ENCODE peak calls at places on chromosomes 5 and 9, in four cellular contexts. One of them, this sample, is unnamed.

GRCh38 chr9:116587919-116588318 is 99.2 kb upstream of the TRIM32 start:
- DNase-seq in fibroblast of pulmonary artery: no peak
- DNase-seq in heart left ventricle: no peak
- DNase-seq in GM12865: no peak
- DNase-seq in this sample: peak; percentile 22

GRCh38 chr9:20624201-20625002 is 2.1 kb upstream of the MLLT3 start:
- DNase-seq in heart left ventricle: peak; percentile 34
- DNase-seq in fibroblast of pulmonary artery: peak; percentile 87
- DNase-seq in GM12865: peak; percentile 84
- DNase-seq in this sample: peak; percentile 69

GRCh38 chr5:98187945-98188344 is 585.5 kb upstream of the RGMB start:
- DNase-seq in fibroblast of pulmonary artery: peak; percentile 11
- DNase-seq in GM12865: no peak
- DNase-seq in heart left ventricle: no peak
- DNase-seq in this sample: peak; percentile 51

GRCh38 chr5:72433520-72433919 is 73.7 kb downstream of the ZNF366 start:
- DNase-seq in heart left ventricle: no peak
- DNase-seq in GM12865: no peak
- DNase-seq in fibroblast of pulmonary artery: peak; percentile 48
- DNase-seq in this sample: peak; percentile 30

GRCh38 chr5:101429241-101429640 is 526.2 kb upstream of the ST8SIA4 start:
- DNase-seq in GM12865: no peak
- DNase-seq in fibroblast of pulmonary artery: peak; percentile 13
- DNase-seq in heart left ventricle: no peak
- DNase-seq in this sample: peak; percentile 34

GRCh38 chr5:92944903-92945629 is 636.0 kb downstream of the NR2F1-AS1 start:
- DNase-seq in GM12865: no peak
- DNase-seq in heart left ventricle: no peak
- DNase-seq in fibroblast of pulmonary artery: peak; percentile 89
- DNase-seq in this sample: peak; percentile 73

GRCh38 chr9:72895122-72895521 is 57.7 kb downstream of the ALDH1A1 start:
- DNase-seq in GM12865: no peak
- DNase-seq in heart left ventricle: no peak
- DNase-seq in fibroblast of pulmonary artery: no peak
- DNase-seq in this sample: no peak

GRCh38 chr9:89885156-89885555 is 280.3 kb downstream of the GADD45G start:
- DNase-seq in GM12865: no peak
- DNase-seq in fibroblast of pulmonary artery: no peak
- DNase-seq in heart left ventricle: no peak
- DNase-seq in this sample: no peak

GRCh38 chr9:81596671-81597426 is 92.5 kb downstream of the TLE1 start:
- DNase-seq in heart left ventricle: no peak
- DNase-seq in GM12865: no peak
- DNase-seq in fibroblast of pulmonary artery: peak; percentile 38
- DNase-seq in this sample: no peak

GRCh38 chr5:82684659-82685058 is 392.5 kb downstream of the TMEM167A start:
- DNase-seq in fibroblast of pulmonary artery: no peak
- DNase-seq in heart left ventricle: no peak
- DNase-seq in GM12865: no peak
- DNase-seq in this sample: no peak

GRCh38 chr9:89796606-89797005 is 191.8 kb downstream of the GADD45G start:
- DNase-seq in fibroblast of pulmonary artery: no peak
- DNase-seq in heart left ventricle: no peak
- DNase-seq in GM12865: no peak
- DNase-seq in this sample: no peak

DNA sequence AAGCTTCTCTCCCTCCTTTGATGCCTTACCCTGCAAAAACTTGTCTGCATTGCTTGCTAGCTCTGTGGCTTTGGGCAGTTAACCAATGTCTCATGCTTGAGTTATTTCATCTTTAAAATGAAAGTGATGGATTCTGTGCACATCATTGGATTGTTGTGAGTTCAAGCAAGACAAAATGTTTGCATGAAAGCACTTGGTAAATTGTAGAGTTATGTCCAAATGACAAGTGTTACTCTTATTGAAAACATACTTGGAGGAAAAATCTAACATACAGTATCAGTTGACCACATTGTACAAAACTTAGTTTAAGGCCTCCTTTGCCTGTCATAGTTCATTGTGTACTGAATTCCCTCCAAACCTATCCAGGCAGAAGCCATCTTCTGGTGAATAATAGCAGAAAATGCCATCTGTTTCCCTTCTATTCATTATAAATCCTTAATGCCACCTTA is 30.0 kb downstream of the TGFBR1 start:
- DNase-seq in GM12865: peak; percentile 10
- DNase-seq in heart left ventricle: no peak
- DNase-seq in fibroblast of pulmonary artery: peak; percentile 22
- DNase-seq in this sample: peak; percentile 73
- TF ChIP-seq CTCF in GM12865: no peak
- TF ChIP-seq CTCF in heart left ventricle: no peak
- TF ChIP-seq CTCF in fibroblast of pulmonary artery: no peak
- TF ChIP-seq CTCF in this sample: no peak

DNA sequence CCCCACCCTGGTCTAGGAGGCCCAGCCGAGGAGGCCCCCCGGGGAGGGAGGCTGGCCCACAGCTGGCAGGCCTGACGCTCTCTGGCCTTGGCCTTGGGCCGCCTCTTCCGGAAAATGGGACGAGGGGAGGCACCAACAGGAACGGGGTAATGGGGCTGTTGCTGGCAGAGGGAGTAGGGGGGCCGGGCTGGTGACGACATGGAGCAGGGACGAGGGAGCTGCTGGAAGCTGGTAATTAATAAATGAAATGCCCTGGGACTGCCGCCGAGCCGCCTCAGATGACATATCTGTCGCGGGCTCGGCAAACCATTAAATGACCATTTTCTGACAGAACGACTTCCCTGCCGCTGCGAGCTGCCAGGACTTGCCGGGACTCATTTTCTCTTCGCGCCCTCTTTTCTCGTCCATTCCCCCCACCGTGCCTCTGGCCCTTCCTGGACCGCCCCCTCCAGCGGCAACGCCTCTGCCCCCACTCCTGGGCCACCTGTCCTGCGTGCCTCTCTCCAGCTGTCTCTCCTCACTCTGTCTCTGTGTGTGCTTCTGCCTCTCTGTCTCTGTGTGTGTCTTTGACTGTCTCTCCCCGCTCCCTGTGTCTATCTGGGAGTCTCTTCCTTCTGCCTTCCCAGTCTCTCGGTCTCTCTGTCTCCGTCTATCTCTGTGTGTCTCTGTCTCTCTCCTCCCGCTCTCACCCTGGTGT is 215.7 kb downstream of the PAX5 start:
- DNase-seq in fibroblast of pulmonary artery: no peak
- DNase-seq in GM12865: no peak
- DNase-seq in heart left ventricle: no peak
- DNase-seq in this sample: no peak
- H3K4me3 ChIP-seq in fibroblast of pulmonary artery: no peak overlapping the region
- H3K4me3 ChIP-seq in GM12865: no peak overlapping the region
- H3K4me3 ChIP-seq in heart left ventricle: peak overlapping the region; percentile 44
- H3K4me3 ChIP-seq in this sample: peak overlapping the region; percentile 7

DNA sequence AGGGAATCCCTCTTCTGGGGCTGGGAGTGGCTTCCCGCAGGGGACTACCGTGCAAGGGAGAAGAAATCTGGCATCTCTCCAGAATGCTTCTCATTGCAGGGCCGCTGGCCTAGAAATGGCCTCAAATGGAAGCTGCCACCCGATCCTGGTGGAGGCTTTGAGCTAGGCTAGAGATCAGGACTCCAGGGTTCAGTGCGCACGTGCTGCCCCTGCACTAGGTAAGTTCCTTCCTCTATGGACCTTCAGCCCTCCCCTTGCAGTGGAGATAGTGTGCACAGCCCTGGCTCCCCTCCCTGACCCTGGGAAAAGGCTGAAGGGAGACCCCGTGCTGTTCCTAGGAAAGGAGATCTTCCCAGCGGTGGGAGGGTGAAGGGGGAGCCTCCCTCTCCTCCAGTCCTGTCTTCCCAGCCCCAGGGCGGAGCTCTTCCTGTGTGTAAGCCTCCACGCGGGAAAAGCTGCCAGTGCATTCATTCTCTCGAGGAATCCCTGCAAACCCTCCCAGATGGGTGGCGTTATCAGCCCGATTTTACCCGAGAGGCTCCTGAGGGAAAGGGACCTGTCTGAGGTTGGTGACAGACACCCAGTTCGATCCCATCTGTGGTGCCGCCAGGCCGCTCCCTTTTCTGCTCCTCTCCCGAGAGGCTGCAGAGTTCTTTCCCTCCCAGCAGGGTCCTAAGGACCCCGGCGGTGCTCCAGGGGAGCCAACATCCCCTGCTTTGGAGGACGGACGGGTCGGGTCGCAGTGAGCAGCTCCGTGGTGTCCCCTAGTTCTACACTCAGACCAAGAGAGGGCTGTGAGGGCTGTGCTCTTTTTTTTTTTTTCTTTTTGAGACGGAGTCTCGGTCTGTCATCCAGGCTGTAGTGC is 1.4 kb upstream of the CERCAM start:
- DNase-seq in fibroblast of pulmonary artery: peak; percentile 51
- DNase-seq in GM12865: no peak
- DNase-seq in heart left ventricle: no peak
- DNase-seq in this sample: no peak
- TF ChIP-seq CTCF in fibroblast of pulmonary artery: no peak
- TF ChIP-seq CTCF in GM12865: no peak
- TF ChIP-seq CTCF in heart left ventricle: no peak
- TF ChIP-seq CTCF in this sample: no peak

GRCh38 chr9:127990539-127990938 is 9.8 kb upstream of the EEIG1 start:
- DNase-seq in GM12865: no peak
- DNase-seq in fibroblast of pulmonary artery: no peak
- DNase-seq in heart left ventricle: no peak
- DNase-seq in this sample: no peak

GRCh38 chr9:127985011-127985410 is 4.2 kb upstream of the EEIG1 start:
- DNase-seq in heart left ventricle: no peak
- DNase-seq in fibroblast of pulmonary artery: no peak
- DNase-seq in GM12865: no peak
- DNase-seq in this sample: no peak

GRCh38 chr9:127983847-127984289 is 3.1 kb upstream of the EEIG1 start:
- DNase-seq in GM12865: peak; percentile 93
- DNase-seq in fibroblast of pulmonary artery: no peak
- DNase-seq in heart left ventricle: no peak
- DNase-seq in this sample: no peak

GRCh38 chr9:127989094-127989493 is 8.3 kb upstream of the EEIG1 start:
- DNase-seq in heart left ventricle: no peak
- DNase-seq in fibroblast of pulmonary artery: no peak
- DNase-seq in GM12865: no peak
- DNase-seq in this sample: no peak

GRCh38 chr9:127987103-127987614 is 6.4 kb upstream of the EEIG1 start:
- DNase-seq in GM12865: peak; percentile 57
- DNase-seq in heart left ventricle: peak; percentile 80
- DNase-seq in fibroblast of pulmonary artery: no peak
- DNase-seq in this sample: no peak
- H3K4me3 ChIP-seq in GM12865: no peak overlapping the region
- H3K4me3 ChIP-seq in heart left ventricle: no peak overlapping the region
- H3K4me3 ChIP-seq in fibroblast of pulmonary artery: no peak overlapping the region
- H3K4me3 ChIP-seq in this sample: no peak overlapping the region

GRCh38 chr5:140633081-140633471 is at the start of gene CD14:
- DNase-seq in fibroblast of pulmonary artery: peak; percentile 40
- DNase-seq in GM12865: no peak
- DNase-seq in heart left ventricle: peak; percentile 67
- DNase-seq in this sample: peak; percentile 84
- TF ChIP-seq CTCF in fibroblast of pulmonary artery: peak; percentile 1
- TF ChIP-seq CTCF in GM12865: no peak
- TF ChIP-seq CTCF in heart left ventricle: no peak
- TF ChIP-seq CTCF in this sample: no peak

DNA sequence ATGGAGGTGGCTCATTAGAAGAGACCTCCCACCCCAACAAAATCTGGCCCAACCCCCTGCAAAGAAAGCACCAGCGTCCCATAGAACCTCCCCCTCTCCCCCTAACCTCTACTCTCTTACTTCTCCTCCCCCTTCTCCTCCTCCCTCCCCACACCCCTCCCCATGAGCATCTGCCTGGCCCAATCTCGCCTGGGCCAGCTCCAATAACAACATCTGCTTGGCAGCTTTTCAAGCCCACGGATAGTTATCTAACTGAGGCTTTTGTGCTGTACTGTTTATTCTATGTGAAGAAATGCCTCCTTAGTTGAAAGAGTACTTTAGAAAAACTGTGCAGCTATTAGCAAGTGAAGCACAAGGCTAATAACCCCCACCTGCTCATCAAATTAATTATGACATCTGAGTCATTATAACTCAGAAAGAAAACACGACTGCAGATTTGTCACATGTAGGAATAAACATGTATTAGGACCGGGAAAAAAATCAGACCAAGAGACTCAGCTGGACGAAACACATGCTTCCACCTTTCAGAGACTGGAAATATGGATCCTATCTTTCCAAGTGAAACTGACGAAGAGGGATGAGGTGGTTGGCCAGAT is 42.8 kb downstream of the NFIB start:
- DNase-seq in heart left ventricle: peak; percentile 72
- DNase-seq in fibroblast of pulmonary artery: peak; percentile 88
- DNase-seq in GM12865: no peak
- DNase-seq in this sample: peak; percentile 91
- H3K4me3 ChIP-seq in heart left ventricle: no peak overlapping the region
- H3K4me3 ChIP-seq in fibroblast of pulmonary artery: no peak overlapping the region
- H3K4me3 ChIP-seq in GM12865: no peak overlapping the region
- H3K4me3 ChIP-seq in this sample: no peak overlapping the region

DNA sequence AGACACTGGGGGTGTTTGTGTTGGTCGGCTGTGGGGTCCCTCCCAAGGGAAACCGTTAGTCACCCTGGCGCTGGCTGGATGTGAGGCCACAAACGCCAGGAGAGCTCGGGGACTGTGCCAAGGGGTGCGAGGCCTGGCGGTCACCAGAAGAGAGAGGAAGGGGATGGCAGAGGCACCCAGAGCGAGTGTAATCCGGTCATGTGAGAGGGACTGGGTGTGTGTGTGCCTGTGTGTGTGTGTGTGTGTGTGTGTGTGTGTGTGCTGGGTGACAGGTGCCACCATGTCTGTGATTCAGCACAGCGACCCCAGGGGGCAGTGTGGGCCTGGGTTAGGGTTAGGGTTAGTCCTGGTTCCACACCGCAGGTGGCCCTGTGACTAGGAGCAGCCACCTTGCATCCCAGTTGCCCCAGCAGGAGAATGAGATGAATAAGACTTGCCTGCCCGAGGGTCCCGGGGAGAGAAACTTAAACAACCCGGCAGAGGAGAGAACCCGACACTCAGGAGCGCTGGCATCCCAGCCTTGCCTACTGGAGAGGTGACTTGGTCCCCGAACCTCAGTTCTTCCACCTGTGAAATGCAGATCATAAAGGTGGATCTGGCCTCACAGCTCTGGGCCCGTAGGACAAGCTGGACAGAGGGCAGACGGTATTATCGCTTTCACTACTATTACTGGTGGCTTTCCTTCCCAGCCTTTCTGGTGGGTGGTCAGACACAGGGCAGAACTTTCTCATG is 1.4 kb upstream of the ADAMTSL2 start:
- DNase-seq in heart left ventricle: peak; percentile 73
- DNase-seq in GM12865: peak; percentile 78
- DNase-seq in fibroblast of pulmonary artery: peak; percentile 72
- DNase-seq in this sample: peak; percentile 58
- TF ChIP-seq CTCF in heart left ventricle: no peak
- TF ChIP-seq CTCF in GM12865: peak; percentile 64
- TF ChIP-seq CTCF in fibroblast of pulmonary artery: peak; percentile 68
- TF ChIP-seq CTCF in this sample: peak; percentile 42

This sample was measured in foreskin fibroblast.